ENCODE peak calls at places on chromosomes 5 and 9, in four cellular contexts. One of them, this sample, is unnamed.

GRCh38 chr5:7415123-7415522 is 19.2 kb downstream of the ADCY2 start:
- DNase-seq in cardiac muscle cell: no peak
- DNase-seq in CD8-positive, alpha-beta memory T cell: no peak
- DNase-seq in endodermal cell: no peak
- DNase-seq in this sample: no peak

GRCh38 chr5:91074615-91075014 is 308.5 kb downstream of the ARRDC3 start:
- DNase-seq in CD8-positive, alpha-beta memory T cell: no peak
- DNase-seq in cardiac muscle cell: no peak
- DNase-seq in endodermal cell: no peak
- DNase-seq in this sample: no peak

GRCh38 chr9:88531920-88532319 is 3.1 kb upstream of the NXNL2 start:
- DNase-seq in cardiac muscle cell: no peak
- DNase-seq in CD8-positive, alpha-beta memory T cell: no peak
- DNase-seq in endodermal cell: peak
- DNase-seq in this sample: no peak

GRCh38 chr9:133282454-133283238 is 7.6 kb upstream of the ABO start:
- DNase-seq in cardiac muscle cell: no peak
- DNase-seq in CD8-positive, alpha-beta memory T cell: no peak
- DNase-seq in endodermal cell: no peak
- DNase-seq in this sample: no peak

GRCh38 chr9:649128-650074 is 192.1 kb upstream of the DMRT1 start:
- DNase-seq in CD8-positive, alpha-beta memory T cell: no peak
- DNase-seq in endodermal cell: peak
- DNase-seq in cardiac muscle cell: peak
- DNase-seq in this sample: no peak

GRCh38 chr5:172002310-172002709 is 4.1 kb downstream of the FBXW11 start:
- DNase-seq in cardiac muscle cell: peak
- DNase-seq in endodermal cell: no peak
- DNase-seq in CD8-positive, alpha-beta memory T cell: no peak
- DNase-seq in this sample: no peak

GRCh38 chr5:93189707-93190120 is 391.3 kb downstream of the NR2F1-AS1 start:
- DNase-seq in CD8-positive, alpha-beta memory T cell: no peak
- DNase-seq in endodermal cell: no peak
- DNase-seq in cardiac muscle cell: no peak
- DNase-seq in this sample: no peak

GRCh38 chr5:62206150-62206829 is 99.7 kb upstream of the KIF2A start:
- DNase-seq in CD8-positive, alpha-beta memory T cell: no peak
- DNase-seq in cardiac muscle cell: peak
- DNase-seq in endodermal cell: peak
- DNase-seq in this sample: no peak

GRCh38 chr9:76530458-76531100 is 71.6 kb downstream of the GCNT1 start:
- DNase-seq in CD8-positive, alpha-beta memory T cell: no peak
- DNase-seq in endodermal cell: no peak
- DNase-seq in cardiac muscle cell: no peak
- DNase-seq in this sample: no peak

GRCh38 chr9:108347463-108348153 is 508.2 kb downstream of the ACTL7B start:
- DNase-seq in CD8-positive, alpha-beta memory T cell: no peak
- DNase-seq in endodermal cell: no peak
- DNase-seq in cardiac muscle cell: no peak
- DNase-seq in this sample: no peak

GRCh38 chr5:42991477-42992034 is 48.6 kb downstream of the ANXA2R start:
- DNase-seq in endodermal cell: peak
- DNase-seq in CD8-positive, alpha-beta memory T cell: peak
- DNase-seq in cardiac muscle cell: no peak
- DNase-seq in this sample: no peak